ENCODE peak calls at places on chromosome 1, in nine cellular contexts. L, S, R, F, H, C, V, E and G are unnamed samples.

GRCh38 chr1:63893976-63894375 is 120.2 kb downstream of the ROR1 start:
- DNase-seq in L (no peak), S (no peak), R (no peak), F (no peak), H (no peak), C (no peak), V (no peak), E (no peak), G (no peak)

GRCh38 chr1:54016343-54017282 is 1.4 kb downstream of the LDLRAD1 start:
- DNase-seq in L (no peak), S (no peak), R (no peak), F (peak), H (peak), C (peak), V (peak), E (no peak), G (peak)

GRCh38 chr1:63264161-63264560 is 58.2 kb upstream of the FOXD3 start:
- DNase-seq in L (no peak), S (no peak), R (no peak), F (no peak), H (no peak), C (no peak), V (no peak), E (no peak), G (no peak)

GRCh38 chr1:234823191-234824176 is 213.5 kb upstream of the IRF2BP2 start:
- DNase-seq in L (no peak), S (no peak), R (no peak), F (no peak), H (no peak), C (no peak), V (peak), E (peak), G (no peak)

GRCh38 chr1:33289858-33290154 is 31.1 kb downstream of the A3GALT2 start:
- DNase-seq in L (no peak), S (no peak), R (no peak), F (no peak), H (no peak), C (no peak), V (no peak), E (peak), G (no peak)

GRCh38 chr1:101884621-101885020 is 112.1 kb downstream of the OLFM3 start:
- DNase-seq in L (no peak), S (no peak), R (no peak), F (no peak), H (no peak), C (no peak), V (no peak), E (no peak), G (no peak)

GRCh38 chr1:240803151-240803550 is 191.2 kb upstream of the GREM2 start:
- DNase-seq in L (no peak), S (peak), R (no peak), F (no peak), H (no peak), C (no peak), V (peak), E (no peak), G (no peak)

GRCh38 chr1:239386453-239387303 is at the start of gene CHRM3:
- DNase-seq in L (no peak), S (peak), R (no peak), F (no peak), H (peak), C (peak), V (no peak), E (no peak), G (no peak)

GRCh38 chr1:228284148-228284495 is 76.3 kb downstream of the OBSCN start:
- DNase-seq in L (no peak), S (no peak), R (no peak), F (no peak), H (no peak), C (no peak), V (no peak), E (no peak), G (no peak)

GRCh38 chr1:42966688-42967609 is 8.3 kb upstream of the SLC2A1 start:
- DNase-seq in L (peak), S (peak), R (no peak), F (no peak), H (no peak), C (peak), V (peak), E (peak), G (no peak)

GRCh38 chr1:44220001-44220751 is 6.9 kb downstream of the DMAP1 start:
- DNase-seq in L (no peak), S (no peak), R (no peak), F (no peak), H (peak), C (peak), V (no peak), E (no peak), G (no peak)

GRCh38 chr1:113930499-113931161 is 1.5 kb downstream of the HIPK1 start:
- DNase-seq in L (no peak), S (no peak), R (peak), F (peak), H (peak), C (no peak), V (no peak), E (no peak), G (no peak)

GRCh38 chr1:152917794-152918193 is 9.4 kb downstream of the IVL start:
- DNase-seq in L (no peak), S (no peak), R (no peak), F (no peak), H (no peak), C (no peak), V (peak), E (no peak), G (no peak)

GRCh38 chr1:92476071-92476607 is 10.6 kb downstream of the GFI1 start:
- DNase-seq in L (no peak), S (no peak), R (peak), F (peak), H (peak), C (no peak), V (no peak), E (no peak), G (no peak)

GRCh38 chr1:245611251-245611650 is 456.5 kb downstream of the KIF26B start:
- DNase-seq in L (no peak), S (no peak), R (no peak), F (no peak), H (no peak), C (no peak), V (no peak), E (no peak), G (no peak)

GRCh38 chr1:207064546-207064945 is 11.5 kb downstream of the PFKFB2 start:
- DNase-seq in L (no peak), S (no peak), R (no peak), F (no peak), H (no peak), C (no peak), V (no peak), E (no peak), G (no peak)

GRCh38 chr1:225897595-225898514 is 8.9 kb upstream of the LEFTY1 start:
- DNase-seq in L (no peak), S (no peak), R (peak), F (no peak), H (peak), C (no peak), V (peak), E (no peak), G (no peak)

GRCh38 chr1:64268653-64269557 is 65.5 kb downstream of the UBE2U start:
- DNase-seq in L (peak), S (peak), R (peak), F (peak), H (peak), C (peak), V (peak), E (peak), G (no peak)

GRCh38 chr1:54967372-54967771 is 13.1 kb upstream of the TMEM61 start:
- DNase-seq in L (no peak), S (no peak), R (no peak), F (no peak), H (peak), C (no peak), V (no peak), E (no peak), G (no peak)

GRCh38 chr1:198298653-198299052 is 141.9 kb downstream of the NEK7 start:
- DNase-seq in L (no peak), S (no peak), R (no peak), F (no peak), H (no peak), C (no peak), V (no peak), E (no peak), G (no peak)

GRCh38 chr1:57124768-57125446 is 159.1 kb upstream of the C8B start:
- DNase-seq in L (no peak), S (no peak), R (no peak), F (peak), H (no peak), C (no peak), V (no peak), E (no peak), G (no peak)

GRCh38 chr1:54836594-54836993 is 35.5 kb upstream of the TTC22 start:
- DNase-seq in L (no peak), S (no peak), R (no peak), F (no peak), H (no peak), C (peak), V (no peak), E (no peak), G (peak)

GRCh38 chr1:243433737-243434370 is 178.0 kb downstream of the SDCCAG8 start:
- DNase-seq in L (peak), S (no peak), R (no peak), F (no peak), H (no peak), C (no peak), V (no peak), E (no peak), G (no peak)

GRCh38 chr1:156845953-156846545 is 12.9 kb downstream of the INSRR start:
- DNase-seq in L (no peak), S (no peak), R (no peak), F (peak), H (no peak), C (no peak), V (no peak), E (no peak), G (no peak)

GRCh38 chr1:64228181-64228957 is 24.9 kb downstream of the UBE2U start:
- DNase-seq in L (no peak), S (no peak), R (no peak), F (no peak), H (no peak), C (no peak), V (no peak), E (no peak), G (no peak)